ENCODE peak calls at places on chromosomes 12 and 14, in four cellular contexts. I, L, R and S are unnamed samples. For H3K36me3 and H3K4me1, the result is how much of the 10 kb centered on the place peaks cover.

GRCh38 chr12:92654929-92655328 is 47.9 kb upstream of the PLEKHG7 start:
- DNase-seq in I (no peak), L (peak), R (no peak), S (no peak)

GRCh38 chr14:93115920-93116675 is at the start of gene ITPK1:
- DNase-seq in I (no peak), L (peak), R (peak), S (peak)

GRCh38 chr12:89884365-89884915 is 175.8 kb upstream of the ATP2B1 start:
- DNase-seq in I (no peak), L (no peak), R (no peak), S (no peak)

GRCh38 chr12:9779209-9779608 is 18.5 kb upstream of the CD69 start:
- DNase-seq in I (no peak), L (no peak), R (no peak), S (no peak)

GRCh38 chr12:56954057-56954577 is 3.3 kb downstream of the RDH16 start:
- DNase-seq in I (no peak), L (no peak), R (no peak), S (no peak)

GRCh38 chr14:68248481-68249255 is 429.1 kb downstream of the RAD51B start:
- DNase-seq in I (no peak), L (peak), R (no peak), S (no peak)

GRCh38 chr14:70536830-70537229 is 2.0 kb upstream of the ADAM20 start:
- DNase-seq in I (no peak), L (no peak), R (no peak), S (no peak)

GRCh38 chr12:66863276-66863675 is 184.4 kb upstream of the GRIP1 start:
- DNase-seq in I (no peak), L (no peak), R (no peak), S (no peak)

GRCh38 chr12:56951582-56952339 is 5.6 kb downstream of the RDH16 start:
- DNase-seq in I (no peak), L (no peak), R (no peak), S (no peak)

GRCh38 chr12:56299308-56299852 is 750 bp downstream of the CS start:
- DNase-seq in I (no peak), L (no peak), R (no peak), S (no peak)

GRCh38 chr12:6375269-6376078 is at the start of gene SCNN1A:
- DNase-seq in I (peak), L (no peak), R (no peak), S (no peak)

GRCh38 chr12:2785017-2785416 is 9.8 kb upstream of the FKBP4 start:
- DNase-seq in I (no peak), L (no peak), R (no peak), S (no peak)

GRCh38 chr12:116459011-116459410 is 100.2 kb upstream of the MAP1LC3B2 start:
- DNase-seq in I (no peak), L (no peak), R (no peak), S (no peak)

GRCh38 chr12:78863482-78864427 is 819 bp upstream of the SYT1 start:
- DNase-seq in I (peak), L (peak), R (no peak), S (no peak)

GRCh38 chr14:68521557-68521901 is 271.3 kb downstream of the ZFP36L1 start:
- DNase-seq in I (no peak), L (no peak), R (no peak), S (no peak)

GRCh38 chr14:101666264-101666663 is 95.2 kb upstream of the PPP2R5C start:
- DNase-seq in I (no peak), L (no peak), R (no peak), S (no peak)

GRCh38 chr14:20383032-20383431 is 30.3 kb downstream of the TEP1 start:
- DNase-seq in I (no peak), L (no peak), R (no peak), S (no peak)

GRCh38 chr12:53049582-53050318 is at the start of gene TNS2:
- DNase-seq in I (no peak), L (peak), R (no peak), S (no peak)

GRCh38 chr14:67814826-67815225 is 1.6 kb downstream of the ZFYVE26 start:
- DNase-seq in I (no peak), L (no peak), R (no peak), S (no peak)

GRCh38 chr12:83015390-83016225 is 328.9 kb downstream of the TMTC2 start:
- DNase-seq in I (no peak), L (peak), R (no peak), S (no peak)

GRCh38 chr12:92208613-92209121 is 63.0 kb upstream of the BTG1 start:
- DNase-seq in I (no peak), L (peak), R (no peak), S (no peak)

GRCh38 chr14:76113691-76114090 is 38.0 kb upstream of the GPATCH2L start:
- DNase-seq in I (no peak), L (no peak), R (no peak), S (no peak)

GRCh38 chr14:39266589-39266870 is 32.8 kb downstream of the MIA2 start:
- DNase-seq in I (peak), L (no peak), R (no peak), S (no peak)

GRCh38 chr12:105617141-105617540 is 286.6 kb downstream of the C12orf75 start:
- DNase-seq in I (no peak), L (no peak), R (no peak), S (no peak)

GRCh38 chr12:107875772-107876171 is 101.3 kb downstream of the ASCL4 start:
- DNase-seq in I (no peak), L (no peak), R (no peak), S (no peak)

DNA sequence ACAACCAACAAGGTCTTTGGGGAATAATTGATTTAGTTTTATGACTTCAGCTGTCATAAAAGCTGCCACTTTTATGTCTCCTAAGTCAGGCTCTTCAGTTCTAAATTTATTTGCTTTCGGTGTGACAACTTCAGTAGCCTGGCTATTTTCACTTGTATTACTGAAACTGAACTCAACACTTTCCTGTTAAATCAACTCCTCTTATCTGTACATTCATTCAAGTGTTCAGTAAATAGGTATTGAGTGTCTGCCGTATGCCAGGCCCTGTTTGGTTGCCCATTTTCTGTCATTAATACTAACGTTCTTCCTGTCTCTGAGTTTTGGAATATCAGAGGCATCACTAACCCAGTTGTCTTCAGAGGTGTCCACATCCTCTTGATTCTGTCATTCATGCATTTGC is 7.5 kb downstream of the UTP20 start:
- DNase-seq in I (no peak), L (no peak), R (no peak), S (no peak)
- H3K36me3 ChIP-seq in I (under half), L (under half), R (under half), S (half or more)

GRCh38 chr14:50560929-50561280 is 960 bp downstream of the ATL1 start:
- DNase-seq in I (no peak), L (peak), R (peak), S (no peak)

GRCh38 chr14:50562841-50563240 is 2.9 kb downstream of the ATL1 start:
- DNase-seq in I (no peak), L (no peak), R (no peak), S (no peak)

DNA sequence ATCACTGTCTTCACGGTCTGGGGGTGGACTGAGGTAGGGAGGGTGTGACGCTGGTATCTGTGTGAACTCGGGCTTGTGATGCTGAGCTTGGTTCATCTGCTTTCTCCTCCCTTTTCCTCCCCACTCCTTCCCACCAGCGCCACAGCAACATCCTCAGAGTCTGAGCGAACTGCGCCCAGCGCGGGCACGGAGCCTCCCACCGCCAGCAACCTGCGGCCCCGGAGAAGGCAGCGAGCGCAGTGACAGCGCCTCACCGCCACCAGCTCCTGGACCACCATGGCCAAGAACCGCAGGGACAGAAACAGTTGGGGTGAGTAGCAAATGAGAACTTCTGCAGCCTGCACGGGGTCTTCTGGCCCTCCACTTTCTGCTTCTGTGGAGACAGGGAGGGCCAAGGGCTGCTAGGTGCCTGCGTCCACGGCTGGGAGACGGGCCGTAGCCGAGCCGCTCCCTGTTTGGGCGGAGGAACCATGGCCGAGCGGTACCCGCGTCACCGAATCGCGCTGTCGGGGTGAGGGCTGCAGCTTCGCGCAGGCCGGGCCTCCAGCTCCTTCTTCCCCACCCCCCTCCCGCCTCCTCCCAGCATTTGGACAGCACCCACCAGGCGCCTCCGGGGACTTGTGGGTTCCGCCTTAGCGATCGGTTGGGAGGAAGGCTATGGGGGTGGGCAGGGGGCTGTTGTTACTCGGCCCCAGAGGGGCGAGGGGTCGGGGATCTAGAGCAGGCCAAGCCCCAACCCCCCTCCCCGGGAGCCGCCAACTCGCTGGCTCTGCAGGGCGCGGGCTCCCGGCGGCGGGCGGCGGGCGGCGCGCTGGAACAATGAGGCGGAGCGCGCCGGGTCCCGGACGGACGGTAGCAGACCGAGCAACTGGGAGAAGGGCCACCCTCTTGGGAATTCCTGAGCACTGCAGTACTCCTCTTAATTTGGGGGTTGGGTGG is at the start of gene ATL1:
- DNase-seq in I (no peak), L (peak), R (peak), S (no peak)
- H3K27ac ChIP-seq in I (no peak), L (peak), R (no peak), S (no peak)

DNA sequence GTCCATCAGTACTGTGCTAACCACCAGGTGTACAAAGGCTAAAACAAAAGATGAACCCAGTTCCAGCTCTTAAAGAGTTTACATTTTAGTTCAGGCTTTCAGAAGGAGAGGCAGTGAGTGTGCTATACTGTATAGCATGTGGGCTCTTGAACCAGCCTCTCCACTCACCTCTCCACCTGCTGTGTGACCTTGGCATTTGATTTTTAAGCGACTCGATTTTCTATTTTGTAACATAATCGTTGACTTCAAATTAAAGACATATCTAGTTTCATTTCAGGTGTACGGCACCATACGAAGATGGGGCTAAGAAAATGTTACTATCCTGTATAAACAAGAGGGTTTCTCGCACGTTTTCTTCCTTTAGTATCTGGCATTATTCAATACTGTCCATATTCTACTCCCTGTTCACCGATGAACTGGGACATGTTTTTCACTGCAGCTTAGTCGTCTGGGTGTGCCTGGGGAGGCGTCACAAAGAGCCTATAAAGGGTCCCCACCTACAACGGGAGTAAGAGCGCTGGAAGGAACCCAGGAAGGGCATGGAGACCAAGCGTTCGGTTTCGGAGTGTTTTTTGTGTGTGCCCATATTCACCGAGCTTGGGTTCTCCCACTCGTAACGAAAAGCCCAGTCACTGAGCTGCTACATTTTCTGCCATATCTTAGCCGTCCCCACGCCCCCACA is 752 bp upstream of the USP15 start:
- DNase-seq in I (no peak), L (no peak), R (no peak), S (no peak)
- H3K4me1 ChIP-seq in I (under half), L (under half), R (half or more), S (under half)

GRCh38 chr12:54527631-54527929 is 21.8 kb upstream of the PDE1B start:
- DNase-seq in I (no peak), L (no peak), R (no peak), S (no peak)
- H3K36me3 ChIP-seq in I (under half), L (under half), R (half or more), S (half or more)

GRCh38 chr12:111867531-111867930 is 25.5 kb downstream of the MAPKAPK5 start:
- DNase-seq in I (no peak), L (no peak), R (no peak), S (no peak)
- H3K27ac ChIP-seq in I (peak), L (no peak), R (no peak), S (no peak)

DNA sequence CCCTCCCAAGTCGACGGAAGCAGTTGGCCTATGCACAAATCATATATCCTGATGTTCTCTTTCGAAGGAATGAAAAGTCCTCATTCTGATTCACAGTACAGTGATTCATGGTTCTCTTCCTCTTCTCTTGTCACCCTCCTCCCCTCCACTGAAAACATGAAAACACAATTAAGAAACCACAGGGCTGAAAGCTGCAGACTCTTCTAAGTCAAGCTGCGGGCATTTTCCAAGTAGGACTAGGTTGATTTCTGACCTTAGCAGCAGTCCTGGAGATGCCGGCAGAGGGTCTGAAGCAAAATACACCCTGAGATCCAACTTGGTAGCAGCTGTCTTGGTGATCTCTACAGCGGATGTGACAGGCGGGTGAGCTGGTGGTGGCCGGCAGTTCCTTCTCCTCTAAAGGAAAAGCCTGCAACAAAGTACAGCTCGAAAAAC is 6.2 kb downstream of the TMCC3 start:
- DNase-seq in I (no peak), L (peak), R (no peak), S (no peak)
- H3K4me1 ChIP-seq in I (under half), L (under half), R (under half), S (under half)

GRCh38 chr14:103652806-103653205 is 23.8 kb downstream of the KLC1 start:
- DNase-seq in I (no peak), L (no peak), R (no peak), S (no peak)

GRCh38 chr14:103651585-103651984 is 22.6 kb downstream of the KLC1 start:
- DNase-seq in I (no peak), L (no peak), R (no peak), S (no peak)

GRCh38 chr14:103656031-103656757 is 27.2 kb downstream of the KLC1 start:
- DNase-seq in I (no peak), L (peak), R (no peak), S (no peak)

GRCh38 chr14:103654619-103655018 is 25.6 kb downstream of the KLC1 start:
- DNase-seq in I (no peak), L (no peak), R (no peak), S (no peak)

DNA sequence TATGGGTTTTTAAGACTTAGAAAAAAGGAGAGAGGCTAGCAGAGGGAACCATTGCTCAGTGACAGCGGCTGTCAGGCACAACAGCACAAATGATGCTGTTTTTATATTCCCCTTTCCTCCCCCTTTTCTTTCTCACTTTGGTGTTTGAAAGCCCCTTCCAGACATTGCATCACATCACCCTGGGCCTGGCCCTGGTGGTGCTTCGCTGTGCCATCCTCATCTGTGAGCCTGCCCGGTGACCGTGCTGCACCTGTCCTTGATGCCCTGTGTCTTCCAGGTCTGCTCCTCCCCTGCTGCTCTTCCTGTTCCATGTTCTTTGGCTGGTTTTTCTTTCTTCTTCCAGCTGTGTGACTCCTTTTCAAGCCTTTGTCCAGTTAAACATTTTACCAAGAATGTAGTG is 24.8 kb downstream of the KLC1 start:
- DNase-seq in I (no peak), L (no peak), R (no peak), S (no peak)
- H3K36me3 ChIP-seq in I (under half), L (under half), R (under half), S (under half)

GRCh38 chr12:58148405-58148804 is 207.0 kb downstream of the ATP23 start:
- DNase-seq in I (no peak), L (peak), R (no peak), S (no peak)

GRCh38 chr12:58143498-58143897 is 202.1 kb downstream of the ATP23 start:
- DNase-seq in I (no peak), L (no peak), R (no peak), S (no peak)

GRCh38 chr12:58139894-58140293 is 198.5 kb downstream of the ATP23 start:
- DNase-seq in I (no peak), L (no peak), R (no peak), S (no peak)

GRCh38 chr12:58140395-58140794 is 199.0 kb downstream of the ATP23 start:
- DNase-seq in I (no peak), L (no peak), R (no peak), S (no peak)

GRCh38 chr12:58142991-58143390 is 201.6 kb downstream of the ATP23 start:
- DNase-seq in I (no peak), L (no peak), R (no peak), S (no peak)
- H3K27ac ChIP-seq in I (no peak), L (no peak), R (no peak), S (no peak)